ENCODE peak calls at places on chromosome 12, in six cellular contexts. P is psoas muscle, I is tibial nerve, Z is breast epithelium, M is adipocyte, N is AG04450. D is an unnamed sample.

GRCh38 chr12:958449-959123 is 9.1 kb upstream of the RAD52 start:
- DNase-seq in M (no peak), I (no peak), P (no peak), N (no peak), Z (no peak), D (peak; percentile 11)

GRCh38 chr12:49098035-49098451 is 3.4 kb upstream of the DHH start:
- DNase-seq in M (peak; percentile 70), I (no peak), P (no peak), Z (no peak), N (no peak), D (peak; percentile 31)

GRCh38 chr12:55657282-55657681 is 20.6 kb downstream of the OR10P1 start:
- DNase-seq in Z (no peak), P (no peak), I (no peak), M (no peak), N (no peak), D (no peak)

GRCh38 chr12:29032431-29032830 is 116.6 kb upstream of the FAR2 start:
- DNase-seq in I (no peak), M (no peak), Z (no peak), N (no peak), P (no peak), D (no peak)

GRCh38 chr12:63779498-63780481 is at the start of gene RXYLT1:
- DNase-seq in I (peak; percentile 65), N (peak; percentile 30), P (peak; percentile 83), M (peak; percentile 93), Z (peak; percentile 74), D (peak; percentile 49)

GRCh38 chr12:112941528-112942335 is 3.5 kb downstream of the OAS3 start:
- DNase-seq in N (no peak), I (no peak), P (no peak), M (no peak), Z (no peak), D (no peak)

GRCh38 chr12:42733911-42734310 is 144.4 kb upstream of the PRICKLE1 start:
- DNase-seq in P (no peak), Z (no peak), M (no peak), N (no peak), I (no peak), D (no peak)

GRCh38 chr12:116320839-116321238 is 43.3 kb upstream of the MED13L start:
- DNase-seq in I (no peak), Z (no peak), M (peak; percentile 48), P (no peak), N (no peak), D (peak; percentile 46)

GRCh38 chr12:57717131-57717530 is 21.4 kb downstream of the AGAP2 start:
- DNase-seq in Z (no peak), M (no peak), P (no peak), N (no peak), I (no peak), D (no peak)

GRCh38 chr12:55698965-55699364 is 8.7 kb downstream of the ITGA7 start:
- DNase-seq in P (no peak), M (no peak), Z (no peak), I (no peak), N (no peak), D (no peak)

GRCh38 chr12:105954891-105955607 is 183.7 kb downstream of the NUAK1 start:
- DNase-seq in Z (no peak), N (no peak), P (no peak), M (peak; percentile 69), I (no peak), D (peak; percentile 64)

GRCh38 chr12:45966486-45966885 is 23.9 kb downstream of the SCAF11 start:
- DNase-seq in Z (no peak), M (peak; percentile 80), I (no peak), P (no peak), N (peak; percentile 37), D (no peak)

GRCh38 chr12:132110677-132111076 is 33.4 kb downstream of the DDX51 start:
- DNase-seq in Z (no peak), I (no peak), N (no peak), M (no peak), P (no peak), D (no peak)

GRCh38 chr12:19833775-19834501 is 394.6 kb downstream of the AEBP2 start:
- DNase-seq in Z (no peak), N (no peak), M (peak; percentile 67), I (no peak), P (no peak), D (peak; percentile 6)

GRCh38 chr12:81797100-81797499 is 38.0 kb upstream of the PPFIA2 start:
- DNase-seq in Z (no peak), M (peak; percentile 44), I (no peak), N (no peak), P (no peak), D (peak; percentile 20)

GRCh38 chr12:97568336-97569180 is 106.0 kb downstream of the RMST start:
- DNase-seq in M (no peak), Z (peak; percentile 37), I (no peak), P (no peak), N (no peak), D (peak; percentile 98)

GRCh38 chr12:109881752-109882151 is 1.4 kb upstream of the GLTP start:
- DNase-seq in P (no peak), Z (no peak), N (no peak), M (no peak), I (no peak), D (peak; percentile 73)

GRCh38 chr12:47843226-47843980 is 23.7 kb upstream of the HDAC7 start:
- DNase-seq in M (no peak), I (no peak), Z (no peak), P (no peak), N (no peak), D (no peak)

GRCh38 chr12:47839214-47839613 is 19.5 kb upstream of the HDAC7 start:
- DNase-seq in I (no peak), P (no peak), Z (no peak), N (no peak), M (peak; percentile 69), D (no peak)

GRCh38 chr12:47840571-47840970 is 20.9 kb upstream of the HDAC7 start:
- DNase-seq in N (no peak), P (no peak), Z (no peak), M (no peak), I (no peak), D (no peak)

GRCh38 chr12:47841910-47842309 is 22.2 kb upstream of the HDAC7 start:
- DNase-seq in P (no peak), M (no peak), I (no peak), N (no peak), Z (no peak), D (no peak)

DNA sequence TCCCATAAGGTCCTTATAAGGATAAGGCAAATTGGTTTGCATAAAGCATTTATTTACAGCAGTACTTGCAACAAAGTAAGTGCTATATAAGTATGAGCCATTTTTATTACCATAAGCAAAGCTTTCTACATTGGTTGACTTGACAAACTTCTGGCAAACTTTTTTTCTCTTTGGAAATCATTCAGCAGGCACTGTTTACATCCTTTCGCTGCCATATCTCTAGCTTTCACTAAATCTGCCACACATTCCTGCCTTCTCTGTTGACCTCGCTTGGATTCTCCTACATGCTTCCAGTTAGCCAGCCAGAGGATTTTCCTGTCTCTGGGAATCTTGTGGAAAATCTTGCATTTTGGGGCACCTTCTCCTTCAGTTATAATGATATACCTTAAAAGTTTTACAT is 21.8 kb upstream of the HDAC7 start:
- DNase-seq in Z (no peak), M (no peak), N (no peak), I (no peak), P (no peak), D (no peak)
- H3K4me3 ChIP-seq in Z (no peak overlapping the region), M (no peak overlapping the region), N (no peak overlapping the region), I (no peak overlapping the region), P (no peak overlapping the region), D (no peak overlapping the region)

DNA sequence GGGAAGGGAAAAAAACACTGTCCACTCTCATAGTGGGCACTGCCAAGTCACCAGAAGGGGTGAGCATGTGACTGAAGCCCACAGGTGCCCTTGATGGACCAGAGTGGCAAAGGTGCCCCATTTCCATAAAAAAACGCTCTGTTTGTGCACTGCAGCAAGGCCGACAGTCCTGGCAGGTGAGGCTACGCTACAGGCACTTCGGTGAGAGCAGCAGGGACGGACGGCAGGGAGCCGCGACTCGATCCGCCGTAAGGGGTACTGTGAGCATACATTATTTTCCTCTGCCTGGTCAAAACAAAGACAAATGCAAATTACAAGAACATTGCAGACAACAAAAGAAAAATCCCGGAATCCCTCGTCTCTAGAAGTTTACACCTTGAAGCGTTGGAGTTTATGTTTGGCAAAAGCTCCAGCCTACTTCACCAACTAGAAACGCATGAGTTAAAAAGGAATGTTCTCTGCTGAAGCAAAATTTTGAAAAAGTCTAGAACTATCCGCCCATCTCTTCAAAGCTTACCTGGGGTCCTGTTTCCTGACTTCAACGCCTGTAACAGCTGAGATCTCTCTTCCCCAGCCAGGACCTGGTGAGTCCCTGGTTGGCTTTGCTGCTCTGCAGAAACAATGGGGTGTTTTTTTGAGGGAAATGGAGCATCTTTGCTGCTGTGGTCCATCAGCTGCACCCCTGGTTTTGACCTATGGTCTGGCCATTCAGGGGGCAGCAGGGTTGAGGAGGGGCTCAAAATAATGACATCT is 52.9 kb upstream of the RFLNA start:
- DNase-seq in Z (no peak), I (no peak), M (no peak), N (no peak), P (no peak), D (no peak)
- H3K27me3 ChIP-seq in Z (no peaks in the 10 kb centered on the region), I (no peaks in the 10 kb centered on the region), M (peaks cover 31% of the 10 kb centered on the region), N (peaks cover 6% of the 10 kb centered on the region), P (no peaks in the 10 kb centered on the region), D (no peaks in the 10 kb centered on the region)

GRCh38 chr12:21659383-21659782 is 1.7 kb upstream of the LDHB start:
- DNase-seq in I (no peak), Z (no peak), N (no peak), P (no peak), M (no peak), D (no peak)

GRCh38 chr12:21656931-21657335 is 709 bp downstream of the LDHB start:
- DNase-seq in N (no peak), M (peak; percentile 75), P (no peak), Z (no peak), I (no peak), D (peak; percentile 33)

GRCh38 chr12:21651821-21652220 is 5.8 kb downstream of the LDHB start:
- DNase-seq in Z (no peak), P (no peak), M (no peak), I (no peak), N (no peak), D (no peak)

GRCh38 chr12:21657336-21658077 is at the start of gene LDHB:
- DNase-seq in N (peak; percentile 88), M (peak; percentile 99), Z (peak; percentile 88), I (peak; percentile 91), P (peak; percentile 94), D (peak; percentile 89)

GRCh38 chr12:21655594-21655993 is 2.0 kb downstream of the LDHB start:
- DNase-seq in M (no peak), P (no peak), Z (no peak), I (no peak), N (no peak), D (no peak)
- H3K4me3 ChIP-seq in M (peak overlapping the region; percentile 96), P (peak overlapping the region; percentile 84), Z (no peak overlapping the region), I (no peak overlapping the region), N (peak overlapping the region; percentile 93), D (peak overlapping the region; percentile 76)

DNA sequence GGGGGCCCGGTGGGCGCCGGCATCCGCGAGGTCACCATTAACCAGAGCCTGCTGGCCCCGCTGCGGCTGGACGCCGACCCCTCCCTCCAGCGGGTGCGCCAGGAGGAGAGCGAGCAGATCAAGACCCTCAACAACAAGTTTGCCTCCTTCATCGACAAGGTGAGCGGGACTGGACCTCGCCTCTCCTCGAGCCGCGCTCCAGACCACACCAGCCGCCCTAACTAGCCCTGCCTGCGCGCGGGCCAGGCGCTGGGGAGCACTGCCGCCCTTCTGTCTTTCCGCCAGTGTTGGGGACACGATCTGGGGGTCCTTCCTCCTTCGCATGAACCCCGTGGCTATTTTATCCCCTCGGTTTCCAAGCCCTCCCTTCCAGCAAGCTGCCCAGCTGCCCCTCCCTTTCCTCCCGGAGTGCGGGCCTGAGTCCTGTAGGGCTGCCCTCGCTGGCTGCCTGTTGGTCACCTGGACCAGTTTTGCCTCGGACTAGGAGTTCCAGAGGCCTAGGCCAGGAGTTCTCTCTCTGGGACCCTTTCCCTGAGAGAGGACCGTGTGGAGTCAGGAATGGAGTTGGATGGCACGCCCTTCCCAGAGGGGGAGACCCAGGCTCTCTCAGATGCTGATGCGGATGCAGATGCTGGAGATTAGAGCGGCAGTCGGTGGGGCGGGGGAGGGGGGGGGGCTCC is 559 bp downstream of the KRT7 start:
- DNase-seq in I (no peak), P (no peak), M (no peak), N (no peak), Z (no peak), D (no peak)
- H3K27me3 ChIP-seq in I (peaks cover 33% of the 10 kb centered on the region), P (no peaks in the 10 kb centered on the region), M (no peaks in the 10 kb centered on the region), N (no peaks in the 10 kb centered on the region), Z (peaks cover 5% of the 10 kb centered on the region), D (no peaks in the 10 kb centered on the region)